ENCODE peak calls at places on chromosomes 5 and 9, in eight cellular contexts. R, C, P, B, I, Q, G and L are unnamed samples.
A peak's percentile ranks its signal among the peaks of the same experiment; 100 is the strongest.

GRCh38 chr5:172782169-172783039 is 11.4 kb upstream of the DUSP1 start:
- DNase-seq in Q (no peak), C (no peak), I (no peak), B (no peak), G (peak; percentile 93), R (peak; percentile 34), P (no peak), L (no peak)

GRCh38 chr9:124187311-124187710 is 70.4 kb upstream of the NEK6 start:
- DNase-seq in G (no peak), P (no peak), Q (no peak), C (no peak), R (no peak), B (no peak), I (no peak), L (no peak)

GRCh38 chr5:61790678-61791077 is 458.6 kb downstream of the ZSWIM6 start:
- DNase-seq in I (no peak), C (no peak), Q (peak; percentile 43), P (no peak), G (peak; percentile 74), B (no peak), R (no peak), L (no peak)

GRCh38 chr9:95292226-95292625 is 25.3 kb downstream of the FANCC start:
- DNase-seq in C (no peak), P (no peak), Q (no peak), G (no peak), R (no peak), I (no peak), B (no peak), L (no peak)

GRCh38 chr5:144189800-144190429 is 19.2 kb downstream of the KCTD16 start:
- DNase-seq in P (no peak), G (peak; percentile 57), Q (no peak), C (no peak), I (no peak), R (peak; percentile 47), B (peak; percentile 50), L (peak; percentile 68)

GRCh38 chr5:134576386-134577021 is 51.0 kb downstream of the JADE2 start:
- DNase-seq in R (no peak), G (no peak), C (no peak), Q (no peak), I (no peak), P (no peak), B (no peak), L (no peak)

GRCh38 chr9:110123364-110124095 is 84.4 kb downstream of the C9orf152 start:
- DNase-seq in I (no peak), G (no peak), C (no peak), P (no peak), R (peak; percentile 58), Q (no peak), B (no peak), L (no peak)

GRCh38 chr9:130825809-130826208 is 9.2 kb upstream of the ABL1 start:
- DNase-seq in R (no peak), P (no peak), B (no peak), Q (no peak), I (no peak), C (no peak), G (no peak), L (no peak)

GRCh38 chr5:43772601-43773031 is 169.6 kb downstream of the NNT start:
- DNase-seq in G (peak; percentile 30), I (no peak), R (peak; percentile 88), B (no peak), Q (peak; percentile 44), C (no peak), P (no peak), L (peak; percentile 86)

GRCh38 chr5:141402553-141403328 is at the start of gene PCDHGA9:
- DNase-seq in Q (peak; percentile 7), B (no peak), I (no peak), R (peak; percentile 57), G (no peak), P (peak; percentile 30), C (no peak), L (no peak)

GRCh38 chr5:116004248-116004647 is 28.0 kb upstream of the ARL14EPL start:
- DNase-seq in C (no peak), G (no peak), I (no peak), B (no peak), R (no peak), Q (no peak), P (no peak), L (no peak)

DNA sequence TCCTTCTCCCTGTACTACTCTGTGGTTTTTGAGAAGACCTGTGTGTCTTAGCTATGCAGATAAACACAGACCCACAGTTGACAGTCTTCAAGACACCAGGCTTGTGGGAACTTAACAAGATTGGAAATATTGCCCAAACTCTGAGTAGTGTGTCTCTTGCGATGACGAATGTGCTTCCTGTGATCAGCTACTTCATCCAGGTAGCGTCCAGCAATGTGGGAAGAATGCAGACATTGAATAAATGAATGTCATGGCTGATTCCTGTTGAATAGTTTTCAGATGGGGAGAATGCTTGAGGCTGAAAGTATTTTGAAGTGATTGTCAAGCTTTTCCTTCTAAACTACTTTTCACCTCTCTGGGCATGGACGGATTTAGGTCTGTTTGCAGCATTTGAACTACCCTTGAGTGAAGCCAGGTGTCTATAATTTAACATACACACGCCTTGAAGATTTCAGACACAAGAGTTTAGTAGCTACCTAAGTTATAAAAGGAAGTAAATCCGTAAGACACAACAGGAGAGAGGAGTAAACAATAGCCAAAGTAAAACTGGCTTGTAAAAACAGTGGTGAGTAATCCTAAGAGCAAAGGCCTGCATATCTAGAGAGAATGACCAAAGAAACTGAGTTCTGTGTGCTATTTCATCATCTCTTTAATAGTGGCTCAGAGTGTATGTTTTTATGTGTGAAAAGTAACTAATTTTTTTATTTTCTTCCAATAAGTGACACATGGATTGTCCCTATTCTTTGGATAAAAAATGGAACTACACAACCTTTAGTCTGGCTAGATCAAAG is 30.0 kb upstream of the ARL14EPL start:
- DNase-seq in B (no peak), Q (no peak), G (peak; percentile 43), I (no peak), R (peak; percentile 28), P (no peak), C (no peak), L (peak; percentile 11)
- H3K27ac ChIP-seq in B (no peak overlapping the region), Q (no peak overlapping the region), G (no peak overlapping the region), I (no peak overlapping the region), R (no peak overlapping the region), P (no peak overlapping the region), C (no peak overlapping the region), L (no peak overlapping the region)

GRCh38 chr9:20369391-20369790 is 252.9 kb downstream of the MLLT3 start:
- DNase-seq in C (no peak), Q (no peak), P (no peak), B (no peak), G (no peak), I (no peak), R (no peak), L (no peak)
- TF ChIP-seq CTCF in C (no peak), Q (no peak), P (no peak), B (no peak), G (peak; percentile 13), I (no peak), R (no peak), L (peak; percentile 14)

GRCh38 chr9:6418764-6419163 is 5.8 kb downstream of the UHRF2 start:
- DNase-seq in G (no peak), Q (no peak), P (no peak), B (no peak), R (no peak), I (no peak), C (no peak), L (no peak)
- H3K27ac ChIP-seq in G (no peak overlapping the region), Q (no peak overlapping the region), P (no peak overlapping the region), B (no peak overlapping the region), R (no peak overlapping the region), I (no peak overlapping the region), C (no peak overlapping the region), L (no peak overlapping the region)

GRCh38 chr9:101126556-101126955 is 98.0 kb downstream of the PLPPR1 start:
- DNase-seq in Q (no peak), I (no peak), P (no peak), R (no peak), B (no peak), C (no peak), G (no peak), L (no peak)
- TF ChIP-seq CTCF in Q (no peak), I (no peak), P (no peak), R (no peak), B (no peak), C (no peak), G (no peak), L (no peak)

DNA sequence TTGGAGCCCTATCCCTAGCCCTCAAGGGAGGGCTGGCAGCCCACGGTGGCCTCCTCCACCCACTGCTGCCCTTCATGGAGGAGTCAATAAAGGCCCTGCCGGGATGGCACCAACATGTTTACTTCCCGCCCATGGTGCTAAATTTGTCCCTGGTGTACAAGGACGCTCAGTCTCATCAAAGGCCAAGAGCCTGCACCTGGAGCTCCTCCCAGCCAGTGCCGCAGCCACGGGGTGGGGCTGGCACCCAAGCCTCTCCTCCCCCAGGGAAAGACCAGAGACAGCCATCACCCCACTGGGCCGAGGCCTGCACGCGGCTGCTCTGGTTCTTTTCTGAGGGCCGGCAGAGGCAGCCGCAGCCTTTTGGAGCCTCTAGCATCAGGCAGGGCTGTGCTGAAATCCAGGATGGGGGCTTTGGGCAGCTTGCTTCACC is 34.8 kb upstream of the RXRA start:
- DNase-seq in G (no peak), I (no peak), R (no peak), B (no peak), C (no peak), P (no peak), Q (no peak), L (no peak)
- H3K27ac ChIP-seq in G (no peak overlapping the region), I (no peak overlapping the region), R (no peak overlapping the region), B (no peak overlapping the region), C (no peak overlapping the region), P (no peak overlapping the region), Q (no peak overlapping the region), L (no peak overlapping the region)

GRCh38 chr5:110054240-110054639 is 364.5 kb downstream of the MAN2A1 start:
- DNase-seq in C (no peak), R (peak; percentile 84), I (no peak), P (no peak), G (peak; percentile 82), B (peak; percentile 46), Q (peak; percentile 1), L (peak; percentile 92)
- TF ChIP-seq CTCF in C (no peak), R (peak; percentile 34), I (no peak), P (no peak), G (peak; percentile 48), B (peak; percentile 62), Q (no peak), L (peak; percentile 54)